ENCODE peak calls at places on chromosomes 2 and 18, in seven cellular contexts. W is AG04449, G is kidney, C is GM06990, D is WTC11, Q is HFF-Myc, H is HFFc6. F is an unnamed sample.
A peak's percentile ranks its signal among the peaks of the same experiment; 100 is the strongest.

GRCh38 chr2:202377308-202377736 is 1.2 kb downstream of the BMPR2 start:
- DNase-seq in D (peak; percentile 42), H (peak; percentile 39), G (peak; percentile 85), C (peak; percentile 66), W (no peak), Q (no peak), F (no peak)

GRCh38 chr2:169799555-169799954 is 884 bp downstream of the SSB start:
- DNase-seq in W (no peak), Q (no peak), H (no peak), D (no peak), G (no peak), C (no peak), F (no peak)

GRCh38 chr2:168338292-168338691 is 90.9 kb upstream of the STK39 start:
- DNase-seq in W (no peak), D (no peak), G (no peak), H (no peak), C (no peak), Q (no peak), F (no peak)

GRCh38 chr2:45860136-45861106 is 208.9 kb downstream of the PRKCE start:
- DNase-seq in H (peak; percentile 18), D (no peak), C (no peak), W (no peak), Q (peak; percentile 52), G (peak; percentile 85), F (no peak)

GRCh38 chr2:158197940-158198339 is 96.3 kb downstream of the UPP2 start:
- DNase-seq in Q (no peak), G (no peak), D (no peak), C (no peak), W (no peak), H (no peak), F (no peak)

GRCh38 chr18:33717339-33717738 is 139.3 kb downstream of the ASXL3 start:
- DNase-seq in W (no peak), H (no peak), C (no peak), G (no peak), D (no peak), Q (no peak), F (no peak)

GRCh38 chr2:19893520-19894134 is 8.2 kb downstream of the TTC32 start:
- DNase-seq in H (peak; percentile 32), D (no peak), W (no peak), C (peak; percentile 36), Q (no peak), G (no peak), F (no peak)

GRCh38 chr2:39313575-39313974 is 69.8 kb upstream of the CDKL4 start:
- DNase-seq in H (peak; percentile 89), C (no peak), W (peak; percentile 40), D (no peak), G (no peak), Q (no peak), F (peak; percentile 8)

GRCh38 chr2:225120175-225120574 is 77.9 kb upstream of the DOCK10 start:
- DNase-seq in Q (no peak), C (no peak), H (peak; percentile 78), D (no peak), W (no peak), G (no peak), F (no peak)

GRCh38 chr2:54466880-54467279 is 10.8 kb downstream of the SPTBN1 start:
- DNase-seq in W (no peak), D (no peak), C (no peak), Q (no peak), H (no peak), G (no peak), F (no peak)

GRCh38 chr18:9741821-9742541 is 33.9 kb downstream of the RAB31 start:
- DNase-seq in W (no peak), D (peak; percentile 33), C (no peak), Q (no peak), H (no peak), G (no peak), F (no peak)

GRCh38 chr2:72051971-72052505 is 95.6 kb downstream of the CYP26B1 start:
- DNase-seq in W (no peak), C (no peak), Q (no peak), D (no peak), G (no peak), H (no peak), F (no peak)

GRCh38 chr2:46684661-46685060 is 205.3 kb downstream of the TMEM247 start:
- DNase-seq in W (no peak), H (peak; percentile 9), C (no peak), G (no peak), Q (no peak), D (no peak), F (no peak)

GRCh38 chr2:241068136-241068941 is 33.7 kb downstream of the MTERF4 start:
- DNase-seq in C (no peak), Q (no peak), H (no peak), G (peak; percentile 57), W (no peak), D (no peak), F (no peak)

GRCh38 chr18:49174478-49174877 is 223.7 kb upstream of the SMAD7 start:
- DNase-seq in W (peak; percentile 29), C (no peak), H (peak; percentile 69), G (no peak), Q (no peak), D (no peak), F (no peak)

GRCh38 chr2:236166157-236166780 is 1.9 kb downstream of the GBX2 start:
- DNase-seq in C (no peak), H (no peak), D (peak; percentile 57), Q (no peak), G (no peak), W (no peak), F (no peak)

GRCh38 chr2:88658890-88659881 is 31.9 kb upstream of the EIF2AK3 start:
- DNase-seq in G (no peak), W (no peak), Q (peak; percentile 72), H (peak; percentile 65), C (no peak), D (no peak), F (peak; percentile 73)

GRCh38 chr2:169819106-169819505 is 5.6 kb downstream of the METTL5 start:
- DNase-seq in H (peak; percentile 15), D (no peak), G (no peak), W (no peak), Q (no peak), C (no peak), F (no peak)

GRCh38 chr2:62844311-62845090 is 139.0 kb downstream of the EHBP1 start:
- DNase-seq in C (no peak), D (no peak), G (no peak), H (no peak), W (no peak), Q (no peak), F (no peak)

GRCh38 chr18:3451989-3452749 is 2.2 kb downstream of the TGIF1 start:
- DNase-seq in G (peak; percentile 86), H (peak; percentile 29), C (no peak), Q (no peak), W (no peak), D (peak; percentile 44), F (no peak)

GRCh38 chr2:144826105-144826504 is 306.2 kb upstream of the ZEB2 start:
- DNase-seq in W (no peak), G (no peak), D (no peak), Q (no peak), C (no peak), H (no peak), F (no peak)

GRCh38 chr2:39632871-39633270 is 32.8 kb upstream of the TMEM178A start:
- DNase-seq in D (no peak), Q (no peak), H (peak; percentile 78), C (no peak), G (no peak), W (peak; percentile 16), F (peak; percentile 33)

GRCh38 chr18:55489742-55490055 is 98.3 kb downstream of the TCF4 start:
- DNase-seq in G (no peak), C (no peak), W (no peak), H (no peak), D (no peak), Q (peak; percentile 66), F (no peak)

GRCh38 chr18:23779696-23780303 is 90.5 kb downstream of the LAMA3 start:
- DNase-seq in W (peak; percentile 55), C (no peak), H (peak; percentile 62), G (no peak), Q (no peak), D (peak; percentile 33), F (peak; percentile 62)

GRCh38 chr2:129753261-129753660 is 226.2 kb upstream of the RAB6C start:
- DNase-seq in H (no peak), W (no peak), D (no peak), G (no peak), Q (no peak), C (no peak), F (no peak)

GRCh38 chr18:79136742-79137141 is 67.5 kb downstream of the ATP9B start:
- DNase-seq in W (no peak), G (no peak), C (no peak), D (no peak), H (no peak), Q (no peak), F (no peak)

GRCh38 chr2:221124542-221125235 is 447.4 kb downstream of the EPHA4 start:
- DNase-seq in W (no peak), C (no peak), H (no peak), G (no peak), Q (no peak), D (peak; percentile 52), F (no peak)

GRCh38 chr2:85873679-85874078 is 15.1 kb downstream of the ST3GAL5 start:
- DNase-seq in Q (no peak), H (no peak), D (peak; percentile 38), W (no peak), C (no peak), G (no peak), F (no peak)
- TF ChIP-seq CTCF in Q (peak; percentile 41), H (peak; percentile 47), D (no peak), W (peak; percentile 17), C (peak; percentile 43), G (no peak), F (peak; percentile 36)

GRCh38 chr2:214987261-214987660 is 151.2 kb downstream of the ABCA12 start:
- DNase-seq in C (no peak), G (no peak), W (no peak), Q (no peak), D (no peak), H (no peak), F (peak; percentile 13)

GRCh38 chr2:214985619-214986018 is 152.8 kb downstream of the ABCA12 start:
- DNase-seq in W (no peak), G (no peak), H (no peak), Q (no peak), D (no peak), C (no peak), F (no peak)

DNA sequence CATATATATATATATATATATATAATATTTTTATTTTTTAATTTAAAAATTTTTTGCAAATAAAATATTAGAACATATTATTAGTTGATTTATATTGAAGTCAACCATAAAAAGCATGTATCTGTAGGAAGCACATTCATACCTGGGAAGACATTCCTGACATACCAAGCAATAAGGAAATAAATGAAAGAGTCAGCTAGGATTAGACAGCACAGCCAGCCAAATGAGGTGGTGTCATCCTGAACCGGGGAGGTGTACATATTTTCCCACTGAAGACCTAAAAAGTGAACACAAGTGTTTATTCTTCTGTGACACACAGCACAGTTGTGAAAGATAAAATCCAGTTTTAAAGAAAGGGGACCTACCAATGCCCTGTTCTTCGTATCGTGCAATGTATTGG is 149.2 kb downstream of the ABCA12 start:
- DNase-seq in H (no peak), Q (no peak), W (no peak), G (no peak), D (no peak), C (no peak), F (no peak)
- TF ChIP-seq CTCF in H (no peak), Q (no peak), W (no peak), G (no peak), D (no peak), C (no peak), F (no peak)

GRCh38 chr2:167292430-167293171 is 404.3 kb downstream of the XIRP2 start:
- DNase-seq in Q (peak; percentile 53), D (peak; percentile 95), G (peak; percentile 95), H (peak; percentile 88), C (peak; percentile 82), W (peak; percentile 38), F (peak; percentile 58)
- TF ChIP-seq CTCF in Q (no peak), D (no peak), G (no peak), H (peak; percentile 72), C (peak; percentile 32), W (peak; percentile 50), F (peak; percentile 61)

GRCh38 chr2:238240761-238241711 is 1.2 kb upstream of the HES6 start:
- DNase-seq in D (peak; percentile 89), G (no peak), W (no peak), Q (no peak), C (peak; percentile 58), H (no peak), F (no peak)
- TF ChIP-seq CTCF in D (no peak), G (no peak), W (no peak), Q (no peak), C (no peak), H (no peak), F (no peak)

F was measured in BJ.